ENCODE peak calls at places on chromosomes 5 and 9, in eight cellular contexts. W is GM06990; I is AG09309; A is tibial nerve; U is endothelial cell; S is choroid plexus epithelial cell; M is CD8-positive, alpha-beta T cell; Q is left ventricle myocardium inferior. X is an unnamed sample.

GRCh38 chr9:134775552-134775951 is 105.1 kb upstream of the FCN2 start:
- DNase-seq in W (no peak), I (peak; percentile 48), A (no peak), U (no peak), S (peak; percentile 74), M (no peak), Q (no peak), X (no peak)

GRCh38 chr9:121499427-121500164 is at the start of gene GGTA1:
- DNase-seq in W (peak; percentile 22), I (no peak), A (peak; percentile 29), U (peak; percentile 67), S (peak; percentile 52), M (no peak), Q (peak; percentile 76), X (peak; percentile 37)

GRCh38 chr5:8615142-8615858 is 746.4 kb downstream of the MTRR start:
- DNase-seq in W (no peak), I (no peak), A (no peak), U (no peak), S (no peak), M (no peak), Q (no peak), X (peak; percentile 4)

GRCh38 chr5:170427672-170428236 is 38.6 kb upstream of the KCNMB1 start:
- DNase-seq in W (no peak), I (no peak), A (no peak), U (no peak), S (peak; percentile 42), M (no peak), Q (peak; percentile 69), X (no peak)

GRCh38 chr5:76691470-76692273 is 24.3 kb upstream of the F2R start:
- DNase-seq in W (peak; percentile 37), I (no peak), A (no peak), U (peak; percentile 52), S (peak; percentile 86), M (no peak), Q (no peak), X (no peak)

GRCh38 chr9:127021664-127022337 is 100.6 kb downstream of the ANGPTL2 start:
- DNase-seq in W (no peak), I (peak; percentile 99), A (peak; percentile 88), U (no peak), S (peak; percentile 98), M (no peak), Q (peak; percentile 89), X (no peak)

GRCh38 chr5:81420039-81420667 is 26.2 kb upstream of the ACOT12 start:
- DNase-seq in W (no peak), I (peak; percentile 87), A (no peak), U (no peak), S (peak; percentile 95), M (no peak), Q (no peak), X (peak; percentile 84)

GRCh38 chr9:35652829-35653209 is 2.1 kb upstream of the SIT1 start:
- DNase-seq in W (no peak), I (no peak), A (no peak), U (no peak), S (no peak), M (no peak), Q (no peak), X (no peak)

GRCh38 chr5:1362242-1363015 is 17.5 kb upstream of the CLPTM1L start:
- DNase-seq in W (no peak), I (no peak), A (no peak), U (no peak), S (no peak), M (no peak), Q (no peak), X (no peak)

GRCh38 chr5:137761560-137761959 is 7.4 kb upstream of the HNRNPA0 start:
- DNase-seq in W (no peak), I (no peak), A (no peak), U (no peak), S (no peak), M (no peak), Q (no peak), X (no peak)

GRCh38 chr5:79236364-79236969 is 536 bp downstream of the JMY start:
- DNase-seq in W (peak; percentile 51), I (no peak), A (peak; percentile 9), U (peak; percentile 52), S (peak; percentile 37), M (no peak), Q (peak; percentile 22), X (no peak)

GRCh38 chr9:131837316-131837715 is 97.4 kb upstream of the RAPGEF1 start:
- DNase-seq in W (no peak), I (no peak), A (no peak), U (peak; percentile 18), S (peak; percentile 10), M (no peak), Q (no peak), X (peak; percentile 9)

GRCh38 chr5:98158440-98158839 is 615.0 kb upstream of the RGMB start:
- DNase-seq in W (no peak), I (no peak), A (no peak), U (no peak), S (no peak), M (no peak), Q (no peak), X (no peak)

GRCh38 chr5:130871346-130872086 is 293.5 kb downstream of the HINT1 start:
- DNase-seq in W (no peak), I (peak; percentile 28), A (peak; percentile 63), U (no peak), S (peak; percentile 53), M (peak; percentile 6), Q (peak; percentile 46), X (peak; percentile 68)

GRCh38 chr5:53167836-53168235 is 58.3 kb upstream of the MOCS2 start:
- DNase-seq in W (no peak), I (peak; percentile 17), A (peak; percentile 77), U (no peak), S (peak; percentile 74), M (no peak), Q (peak; percentile 58), X (peak; percentile 33)

GRCh38 chr5:8729437-8729836 is 816.4 kb downstream of the SEMA5A start:
- DNase-seq in W (no peak), I (no peak), A (no peak), U (no peak), S (peak; percentile 74), M (no peak), Q (no peak), X (no peak)

GRCh38 chr9:682633-683508 is 158.6 kb upstream of the DMRT1 start:
- DNase-seq in W (no peak), I (no peak), A (no peak), U (no peak), S (peak; percentile 55), M (no peak), Q (no peak), X (peak; percentile 48)

GRCh38 chr5:81751836-81752643 is 1.1 kb upstream of the SSBP2 start:
- DNase-seq in W (no peak), I (no peak), A (peak; percentile 55), U (no peak), S (peak; percentile 18), M (no peak), Q (no peak), X (peak; percentile 13)

DNA sequence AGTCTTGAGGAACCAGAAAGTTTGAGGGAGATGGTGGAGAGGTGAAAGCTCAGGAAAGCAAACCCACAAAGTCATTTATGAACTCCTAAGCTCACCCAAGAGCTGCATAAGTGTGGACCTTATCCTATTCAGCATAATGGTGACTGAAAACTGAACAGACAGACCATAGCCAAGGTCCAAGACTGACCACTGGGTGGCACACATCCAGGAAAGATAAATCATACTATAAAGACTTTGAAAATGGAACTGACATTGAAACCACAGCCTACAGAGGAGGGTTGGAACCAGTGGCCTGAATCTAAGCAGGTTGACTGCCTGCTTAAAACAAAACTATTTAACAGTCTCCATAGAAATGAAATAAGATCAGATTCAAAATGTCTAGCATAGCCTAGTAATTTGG is 121.1 kb upstream of the RGS7BP start:
- DNase-seq in W (no peak), I (no peak), A (no peak), U (peak; percentile 45), S (peak; percentile 67), M (no peak), Q (no peak), X (peak; percentile 60)
- TF ChIP-seq CTCF in W (peak; percentile 51), I (no peak), A (no peak), U (peak; percentile 59), S (peak; percentile 69), M (no peak), Q (peak; percentile 8), X (no peak)

DNA sequence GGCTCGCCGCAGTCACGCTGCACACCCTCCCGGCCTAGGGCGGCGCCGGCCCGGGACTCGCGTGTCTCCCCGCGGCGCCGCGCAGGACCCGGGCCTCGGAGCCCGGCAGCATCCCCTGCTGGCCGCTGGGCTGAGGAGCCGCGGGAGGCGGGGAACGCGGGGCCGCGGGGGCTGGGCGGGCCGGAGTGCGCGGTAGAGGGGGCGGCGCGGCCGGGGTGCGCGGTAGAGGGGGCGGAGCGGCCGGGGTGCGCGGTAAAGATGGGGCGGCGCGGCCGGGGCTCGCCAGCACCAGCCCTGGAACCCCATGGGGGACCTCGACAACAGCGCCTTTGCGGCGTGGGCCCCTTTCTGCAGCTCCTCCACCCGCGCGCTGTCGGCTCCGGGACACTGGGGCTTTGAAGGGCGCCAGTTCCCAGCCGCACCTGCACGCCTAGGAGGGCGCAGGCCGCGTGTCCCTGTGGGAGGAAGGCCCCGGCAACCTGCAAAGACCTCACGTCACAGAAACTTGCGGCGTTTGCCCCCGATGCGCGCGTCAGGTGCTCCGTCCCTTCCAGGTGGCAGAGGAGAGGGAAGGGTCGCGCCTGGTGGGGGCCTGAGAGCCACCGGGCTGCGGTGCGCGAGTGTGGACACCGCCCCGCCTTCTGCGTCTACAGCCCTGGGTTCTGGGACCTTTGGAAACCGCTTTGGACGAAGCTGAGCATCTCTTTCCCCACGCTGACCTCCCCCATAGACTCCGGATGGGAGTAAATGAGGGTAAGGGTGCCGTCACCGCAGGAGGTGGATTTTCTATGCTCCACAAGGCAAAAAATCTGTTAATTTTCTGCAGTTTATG is 49.6 kb downstream of the NSUN2 start:
- DNase-seq in W (peak; percentile 26), I (no peak), A (no peak), U (peak; percentile 63), S (peak; percentile 25), M (no peak), Q (peak; percentile 39), X (no peak)
- TF ChIP-seq CTCF in W (no peak), I (peak; percentile 23), A (peak; percentile 39), U (no peak), S (peak; percentile 41), M (no peak), Q (peak; percentile 65), X (no peak)

DNA sequence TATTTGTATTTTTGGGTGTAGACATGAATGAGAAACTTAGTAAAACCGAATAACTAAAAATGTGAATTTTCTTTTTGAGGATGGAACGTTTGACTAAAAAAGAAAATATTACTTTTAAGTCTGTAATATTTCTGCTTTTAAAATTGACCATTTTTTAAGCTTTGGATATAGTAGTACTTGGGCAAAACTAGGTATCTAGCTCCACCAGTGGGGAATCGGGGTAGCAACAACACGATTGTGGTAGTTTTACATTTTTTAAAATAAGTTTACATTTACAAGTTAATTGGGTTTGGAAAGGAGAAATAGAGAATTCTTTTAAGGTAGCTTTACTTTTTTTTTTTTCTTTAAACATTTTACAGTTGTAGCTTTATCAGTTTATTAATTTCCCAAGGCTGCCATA is 154.4 kb downstream of the MAN2A1 start:
- DNase-seq in W (no peak), I (no peak), A (no peak), U (no peak), S (peak; percentile 56), M (no peak), Q (no peak), X (no peak)
- TF ChIP-seq CTCF in W (peak; percentile 12), I (peak; percentile 27), A (no peak), U (no peak), S (peak; percentile 58), M (no peak), Q (peak; percentile 25), X (peak; percentile 39)

DNA sequence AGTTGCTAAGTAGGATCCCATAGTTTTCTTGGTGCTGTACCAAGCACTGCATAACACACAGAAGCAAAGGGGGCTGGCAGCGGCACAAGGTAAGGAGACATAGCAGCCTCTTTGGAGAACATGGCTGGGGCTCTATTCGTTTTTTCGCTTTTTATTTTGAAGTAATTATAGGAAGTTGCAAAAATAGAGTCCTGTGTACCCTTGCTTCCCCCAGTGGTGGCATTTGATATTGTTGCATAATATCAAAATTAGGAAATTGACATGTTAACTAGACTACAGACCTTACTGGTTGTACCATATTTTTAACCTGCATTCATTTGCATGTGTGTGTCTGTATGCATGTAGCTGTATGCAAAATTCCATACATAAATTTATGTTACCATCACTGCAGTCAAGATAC is 6.6 kb upstream of the UBQLN1 start:
- DNase-seq in W (no peak), I (no peak), A (no peak), U (no peak), S (peak; percentile 18), M (no peak), Q (no peak), X (no peak)
- TF ChIP-seq CTCF in W (peak; percentile 43), I (peak; percentile 46), A (no peak), U (peak; percentile 47), S (peak; percentile 45), M (peak; percentile 54), Q (peak; percentile 25), X (peak; percentile 13)

X was measured in MCF 10A.